ENCODE peak calls at places on chromosome 22, in eight cellular contexts. I is left lung; R is tibial artery; V is left colon; Q is kidney epithelial cell; U is Peyer's patch; P is stimulated activated CD8-positive, alpha-beta memory T cell treated with anti-CD3 and anti-CD28 coated beads, Interleukin-2, amount 100 ng/mL, for 48 hours; A is cerebellar cortex. W is an unnamed sample.

GRCh38 chr22:45868586-45869443 is 108.1 kb downstream of the WNT7B start:
- DNase-seq in R (peak; percentile 27), I (peak; percentile 55), P (no peak), A (no peak), U (peak; percentile 34), V (no peak), Q (no peak), W (no peak)

GRCh38 chr22:47601666-47602065 is 839.2 kb downstream of the TBC1D22A start:
- DNase-seq in R (no peak), A (no peak), P (no peak), V (no peak), U (no peak), Q (no peak), I (no peak), W (no peak)

GRCh38 chr22:17754233-17754925 is 19.9 kb downstream of the BID start:
- DNase-seq in P (no peak), V (no peak), U (no peak), R (no peak), Q (no peak), I (no peak), A (no peak), W (no peak)

GRCh38 chr22:29377979-29378378 is 10.4 kb downstream of the AP1B1 start:
- DNase-seq in V (no peak), P (no peak), A (no peak), U (no peak), R (no peak), Q (no peak), I (no peak), W (no peak)

GRCh38 chr22:17944205-17944725 is 80.1 kb downstream of the MICAL3 start:
- DNase-seq in I (no peak), P (no peak), A (no peak), R (no peak), V (no peak), U (no peak), Q (no peak), W (no peak)

GRCh38 chr22:29511126-29511854 is 31.3 kb downstream of the NEFH start:
- DNase-seq in P (no peak), Q (no peak), R (no peak), A (no peak), U (no peak), I (no peak), V (no peak), W (no peak)

GRCh38 chr22:22103078-22103593 is 120.5 kb upstream of the TOP3B start:
- DNase-seq in R (no peak), I (no peak), Q (no peak), P (no peak), U (no peak), V (no peak), A (no peak), W (no peak)

GRCh38 chr22:36595154-36595553 is 66.2 kb upstream of the EIF3D start:
- DNase-seq in V (no peak), P (no peak), I (no peak), Q (no peak), R (peak; percentile 27), U (no peak), A (no peak), W (no peak)

GRCh38 chr22:32480238-32480637 is 5.6 kb downstream of the FBXO7 start:
- DNase-seq in A (no peak), P (no peak), V (no peak), Q (no peak), U (no peak), R (no peak), I (no peak), W (no peak)

GRCh38 chr22:17753401-17753989 is 20.8 kb downstream of the BID start:
- DNase-seq in U (no peak), A (no peak), I (no peak), Q (no peak), R (no peak), P (no peak), V (no peak), W (no peak)

GRCh38 chr22:26679003-26679629 is 21.7 kb downstream of the MIAT start:
- DNase-seq in I (peak; percentile 80), A (peak; percentile 73), Q (no peak), V (peak; percentile 69), U (peak; percentile 75), P (peak; percentile 49), R (peak; percentile 82), W (peak; percentile 24)

GRCh38 chr22:49359061-49359460 is 468.6 kb downstream of the BRD1 start:
- DNase-seq in I (no peak), U (no peak), R (no peak), V (no peak), A (no peak), P (no peak), Q (no peak), W (no peak)

GRCh38 chr22:47010211-47010610 is 247.8 kb downstream of the TBC1D22A start:
- DNase-seq in U (no peak), P (no peak), I (peak; percentile 30), V (peak; percentile 48), R (no peak), A (no peak), Q (no peak), W (no peak)

GRCh38 chr22:17794726-17795125 is 20.5 kb upstream of the BID start:
- DNase-seq in R (no peak), I (no peak), V (no peak), P (no peak), U (no peak), A (no peak), Q (no peak), W (no peak)

GRCh38 chr22:50581031-50581949 is 1.4 kb downstream of the CHKB start:
- DNase-seq in A (no peak), P (no peak), R (no peak), I (no peak), U (no peak), Q (no peak), V (no peak), W (no peak)

GRCh38 chr22:48974443-48975251 is 853.0 kb downstream of the BRD1 start:
- DNase-seq in V (no peak), A (no peak), R (peak; percentile 38), I (peak; percentile 30), Q (no peak), U (no peak), P (no peak), W (no peak)

GRCh38 chr22:40911772-40912171 is 39.4 kb upstream of the RBX1 start:
- DNase-seq in V (no peak), P (no peak), I (no peak), R (no peak), Q (no peak), A (no peak), U (no peak), W (no peak)

GRCh38 chr22:46072981-46073682 is 77.2 kb upstream of the PPARA start:
- DNase-seq in P (no peak), U (peak; percentile 39), R (peak; percentile 61), I (peak; percentile 24), A (no peak), V (peak; percentile 10), Q (no peak), W (no peak)

GRCh38 chr22:39524089-39524752 is 3.9 kb downstream of the ATF4 start:
- DNase-seq in I (no peak), R (no peak), P (no peak), V (no peak), U (no peak), A (peak; percentile 57), Q (no peak), W (no peak)

GRCh38 chr22:17733484-17733883 is 40.8 kb downstream of the BID start:
- DNase-seq in Q (no peak), P (no peak), U (no peak), V (no peak), I (no peak), R (no peak), A (no peak), W (no peak)

GRCh38 chr22:50071432-50072166 is 13.5 kb upstream of the TTLL8 start:
- DNase-seq in V (no peak), P (no peak), A (no peak), R (no peak), Q (no peak), I (peak; percentile 59), U (no peak), W (no peak)

GRCh38 chr22:24466831-24467249 is 28.3 kb upstream of the UPB1 start:
- DNase-seq in U (no peak), I (no peak), A (peak; percentile 18), R (no peak), V (no peak), Q (peak; percentile 16), P (no peak), W (no peak)

GRCh38 chr22:38494498-38494897 is 11.6 kb downstream of the DDX17 start:
- DNase-seq in I (no peak), P (no peak), V (no peak), R (no peak), U (no peak), Q (no peak), A (no peak), W (no peak)